ENCODE peak calls at places on chromosomes 7 and 10, in four cellular contexts. One of them, this sample, is unnamed.

GRCh38 chr10:120555436-120556163 is 98.6 kb downstream of the PLPP4 start:
- DNase-seq in body of pancreas: no peak
- DNase-seq in breast epithelium: no peak
- DNase-seq in A549: no peak
- DNase-seq in this sample: no peak

GRCh38 chr10:74891048-74891447 is 64.6 kb downstream of the KAT6B start:
- DNase-seq in A549: no peak
- DNase-seq in body of pancreas: peak; percentile 52
- DNase-seq in breast epithelium: no peak
- DNase-seq in this sample: no peak

GRCh38 chr7:84248267-84248666 is 53.7 kb upstream of the SEMA3A start:
- DNase-seq in breast epithelium: no peak
- DNase-seq in A549: no peak
- DNase-seq in body of pancreas: no peak
- DNase-seq in this sample: no peak

GRCh38 chr10:114244126-114244525 is 5.1 kb downstream of the VWA2 start:
- DNase-seq in body of pancreas: no peak
- DNase-seq in breast epithelium: no peak
- DNase-seq in A549: no peak
- DNase-seq in this sample: no peak

GRCh38 chr10:49646256-49646870 is 32.5 kb downstream of the CHAT start:
- DNase-seq in breast epithelium: no peak
- DNase-seq in body of pancreas: no peak
- DNase-seq in A549: no peak
- DNase-seq in this sample: no peak

GRCh38 chr7:136513744-136514143 is 354.7 kb upstream of the CHRM2 start:
- DNase-seq in A549: no peak
- DNase-seq in body of pancreas: no peak
- DNase-seq in breast epithelium: no peak
- DNase-seq in this sample: no peak

GRCh38 chr7:137932881-137933269 is 69.0 kb downstream of the CREB3L2 start:
- DNase-seq in body of pancreas: no peak
- DNase-seq in A549: no peak
- DNase-seq in breast epithelium: no peak
- DNase-seq in this sample: no peak

GRCh38 chr10:122786269-122786668 is 59.4 kb downstream of the CUZD1 start:
- DNase-seq in breast epithelium: no peak
- DNase-seq in body of pancreas: no peak
- DNase-seq in A549: peak; percentile 21
- DNase-seq in this sample: peak; percentile 22

GRCh38 chr10:43304687-43305333 is 37.9 kb upstream of the RASGEF1A start:
- DNase-seq in A549: peak; percentile 46
- DNase-seq in body of pancreas: peak; percentile 66
- DNase-seq in breast epithelium: peak; percentile 29
- DNase-seq in this sample: no peak

GRCh38 chr7:27165655-27166474 is 528 bp upstream of the HOXA9 start:
- DNase-seq in body of pancreas: no peak
- DNase-seq in breast epithelium: no peak
- DNase-seq in A549: no peak
- DNase-seq in this sample: no peak

GRCh38 chr7:52540041-52540440 is 495.4 kb upstream of the POM121L12 start:
- DNase-seq in breast epithelium: no peak
- DNase-seq in body of pancreas: no peak
- DNase-seq in A549: no peak
- DNase-seq in this sample: no peak

GRCh38 chr7:64729089-64729848 is 63.3 kb downstream of the ZNF107 start:
- DNase-seq in body of pancreas: no peak
- DNase-seq in A549: no peak
- DNase-seq in breast epithelium: no peak
- DNase-seq in this sample: no peak

GRCh38 chr7:78185149-78185745 is 386.7 kb downstream of the PHTF2 start:
- DNase-seq in breast epithelium: no peak
- DNase-seq in A549: no peak
- DNase-seq in body of pancreas: no peak
- DNase-seq in this sample: no peak

GRCh38 chr10:114031113-114031512 is 12.6 kb upstream of the ADRB1 start:
- DNase-seq in breast epithelium: no peak
- DNase-seq in A549: no peak
- DNase-seq in body of pancreas: no peak
- DNase-seq in this sample: no peak

GRCh38 chr7:17774248-17774647 is 166.0 kb downstream of the SNX13 start:
- DNase-seq in breast epithelium: no peak
- DNase-seq in A549: no peak
- DNase-seq in body of pancreas: no peak
- DNase-seq in this sample: no peak

GRCh38 chr7:1512781-1513656 is 8.8 kb upstream of the INTS1 start:
- DNase-seq in A549: peak; percentile 91
- DNase-seq in breast epithelium: peak; percentile 96
- DNase-seq in body of pancreas: no peak
- DNase-seq in this sample: peak; percentile 78

GRCh38 chr7:2626498-2627117 is 5.2 kb upstream of the TTYH3 start:
- DNase-seq in breast epithelium: peak; percentile 48
- DNase-seq in body of pancreas: no peak
- DNase-seq in A549: no peak
- DNase-seq in this sample: no peak

GRCh38 chr7:1940402-1940786 is 270.3 kb downstream of the ELFN1 start:
- DNase-seq in breast epithelium: peak; percentile 35
- DNase-seq in A549: no peak
- DNase-seq in body of pancreas: no peak
- DNase-seq in this sample: peak; percentile 51

GRCh38 chr7:35329026-35329425 is 75.1 kb upstream of the TBX20 start:
- DNase-seq in breast epithelium: no peak
- DNase-seq in body of pancreas: no peak
- DNase-seq in A549: no peak
- DNase-seq in this sample: no peak

GRCh38 chr10:30052062-30052461 is 7.3 kb downstream of the JCAD start:
- DNase-seq in breast epithelium: no peak
- DNase-seq in A549: peak; percentile 39
- DNase-seq in body of pancreas: no peak
- DNase-seq in this sample: no peak

GRCh38 chr10:89518108-89518507 is 17.3 kb downstream of the SLC16A12 start:
- DNase-seq in A549: no peak
- DNase-seq in breast epithelium: no peak
- DNase-seq in body of pancreas: peak; percentile 54
- DNase-seq in this sample: no peak

GRCh38 chr10:75712241-75712880 is 280.9 kb downstream of the LRMDA start:
- DNase-seq in A549: no peak
- DNase-seq in body of pancreas: no peak
- DNase-seq in breast epithelium: no peak
- DNase-seq in this sample: no peak

GRCh38 chr7:152733286-152733934 is 26.1 kb upstream of the ACTR3B start:
- DNase-seq in breast epithelium: no peak
- DNase-seq in body of pancreas: no peak
- DNase-seq in A549: no peak
- DNase-seq in this sample: no peak

GRCh38 chr10:9634466-9634865 is 1383.2 kb upstream of the CELF2 start:
- DNase-seq in breast epithelium: no peak
- DNase-seq in body of pancreas: no peak
- DNase-seq in A549: no peak
- DNase-seq in this sample: no peak

GRCh38 chr10:112915590-112916572 is 34.2 kb upstream of the TCF7L2 start:
- DNase-seq in body of pancreas: peak; percentile 20
- DNase-seq in breast epithelium: no peak
- DNase-seq in A549: peak; percentile 89
- DNase-seq in this sample: no peak

GRCh38 chr7:28685291-28685659 is 272.9 kb downstream of the TRIL start:
- DNase-seq in body of pancreas: peak; percentile 21
- DNase-seq in A549: no peak
- DNase-seq in breast epithelium: peak; percentile 68
- DNase-seq in this sample: no peak

GRCh38 chr10:343231-344215 is 208.3 kb downstream of the ZMYND11 start:
- DNase-seq in body of pancreas: no peak
- DNase-seq in A549: no peak
- DNase-seq in breast epithelium: no peak
- DNase-seq in this sample: no peak

GRCh38 chr7:116804459-116804858 is 57.9 kb upstream of the CAPZA2 start:
- DNase-seq in body of pancreas: no peak
- DNase-seq in breast epithelium: no peak
- DNase-seq in A549: no peak
- DNase-seq in this sample: no peak

GRCh38 chr7:116807011-116807560 is 55.3 kb upstream of the CAPZA2 start:
- DNase-seq in breast epithelium: no peak
- DNase-seq in body of pancreas: no peak
- DNase-seq in A549: no peak
- DNase-seq in this sample: no peak

GRCh38 chr7:116806046-116806944 is 56.1 kb upstream of the CAPZA2 start:
- DNase-seq in body of pancreas: no peak
- DNase-seq in A549: no peak
- DNase-seq in breast epithelium: no peak
- DNase-seq in this sample: no peak

GRCh38 chr7:116802784-116803183 is 59.6 kb upstream of the CAPZA2 start:
- DNase-seq in A549: peak; percentile 51
- DNase-seq in breast epithelium: no peak
- DNase-seq in body of pancreas: peak; percentile 53
- DNase-seq in this sample: peak; percentile 47

GRCh38 chr7:116805100-116805544 is 57.3 kb upstream of the CAPZA2 start:
- DNase-seq in breast epithelium: no peak
- DNase-seq in A549: no peak
- DNase-seq in body of pancreas: no peak
- DNase-seq in this sample: no peak
- TF ChIP-seq POLR2A in breast epithelium: no peak
- TF ChIP-seq POLR2A in A549: no peak
- TF ChIP-seq POLR2A in body of pancreas: no peak
- TF ChIP-seq POLR2A in this sample: no peak

DNA sequence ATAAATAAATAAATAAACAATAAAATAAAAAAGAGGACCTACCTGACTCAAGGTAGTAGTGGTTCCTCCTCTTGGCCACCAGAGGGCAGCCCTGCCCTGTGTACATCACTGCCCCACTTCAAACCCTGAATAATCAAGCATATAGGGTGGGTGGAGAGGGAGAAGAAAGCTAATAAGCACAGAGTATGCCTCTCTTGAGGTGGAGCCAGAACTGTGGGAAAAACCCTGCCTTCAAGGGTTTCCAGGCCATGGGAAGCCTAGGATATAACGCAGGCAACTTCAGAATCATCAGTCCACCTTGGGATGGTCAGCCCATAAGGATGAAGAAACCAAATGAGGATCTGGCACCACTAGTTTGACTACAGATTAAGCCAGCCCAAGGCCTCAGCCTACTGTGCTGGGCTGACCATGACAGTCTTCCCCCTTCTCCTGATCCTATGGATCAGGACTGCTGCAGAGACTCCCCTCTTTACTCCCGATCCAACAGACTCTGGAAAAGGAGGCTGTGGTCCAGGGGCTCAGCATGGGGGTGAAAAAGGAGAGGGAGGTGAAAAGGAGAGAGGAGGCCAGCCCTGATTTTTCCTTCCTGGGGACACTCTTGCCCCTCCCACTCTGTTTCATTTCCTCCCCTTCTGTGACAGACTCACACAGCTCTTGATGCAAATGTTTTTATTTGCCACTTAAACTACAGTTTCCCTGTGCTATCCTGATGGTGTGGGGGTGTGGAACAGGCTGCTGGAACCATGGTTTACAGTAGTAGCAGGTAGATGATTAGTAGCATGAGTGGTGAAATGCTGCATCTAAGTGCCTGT is 10.1 kb downstream of the AVPI1 start:
- DNase-seq in body of pancreas: peak; percentile 43
- DNase-seq in breast epithelium: no peak
- DNase-seq in A549: peak; percentile 83
- DNase-seq in this sample: peak; percentile 82
- TF ChIP-seq POLR2A in body of pancreas: no peak
- TF ChIP-seq POLR2A in breast epithelium: no peak
- TF ChIP-seq POLR2A in A549: no peak
- TF ChIP-seq POLR2A in this sample: peak; percentile 32

GRCh38 chr10:68832596-68832995 is 5.3 kb downstream of the STOX1 start:
- DNase-seq in body of pancreas: no peak
- DNase-seq in breast epithelium: no peak
- DNase-seq in A549: no peak
- DNase-seq in this sample: no peak

GRCh38 chr10:68831961-68832455 is 4.7 kb downstream of the STOX1 start:
- DNase-seq in A549: no peak
- DNase-seq in breast epithelium: no peak
- DNase-seq in body of pancreas: no peak
- DNase-seq in this sample: no peak

GRCh38 chr10:68837626-68838322 is 10.4 kb downstream of the STOX1 start:
- DNase-seq in body of pancreas: no peak
- DNase-seq in A549: no peak
- DNase-seq in breast epithelium: no peak
- DNase-seq in this sample: no peak
- TF ChIP-seq POLR2A in body of pancreas: no peak
- TF ChIP-seq POLR2A in A549: no peak
- TF ChIP-seq POLR2A in breast epithelium: no peak
- TF ChIP-seq POLR2A in this sample: no peak

GRCh38 chr7:4775281-4776159 is at the start of gene AP5Z1:
- DNase-seq in breast epithelium: peak; percentile 96
- DNase-seq in body of pancreas: peak; percentile 95
- DNase-seq in A549: peak; percentile 99
- DNase-seq in this sample: peak; percentile 98

GRCh38 chr7:4774804-4775280 is 581 bp upstream of the AP5Z1 start:
- DNase-seq in body of pancreas: peak; percentile 48
- DNase-seq in A549: peak; percentile 69
- DNase-seq in breast epithelium: peak; percentile 40
- DNase-seq in this sample: no peak

GRCh38 chr7:4772306-4772705 is 3.1 kb upstream of the AP5Z1 start:
- DNase-seq in breast epithelium: no peak
- DNase-seq in body of pancreas: no peak
- DNase-seq in A549: no peak
- DNase-seq in this sample: no peak

GRCh38 chr7:4776160-4776623 is 769 bp downstream of the AP5Z1 start:
- DNase-seq in body of pancreas: no peak
- DNase-seq in breast epithelium: no peak
- DNase-seq in A549: no peak
- DNase-seq in this sample: no peak

DNA sequence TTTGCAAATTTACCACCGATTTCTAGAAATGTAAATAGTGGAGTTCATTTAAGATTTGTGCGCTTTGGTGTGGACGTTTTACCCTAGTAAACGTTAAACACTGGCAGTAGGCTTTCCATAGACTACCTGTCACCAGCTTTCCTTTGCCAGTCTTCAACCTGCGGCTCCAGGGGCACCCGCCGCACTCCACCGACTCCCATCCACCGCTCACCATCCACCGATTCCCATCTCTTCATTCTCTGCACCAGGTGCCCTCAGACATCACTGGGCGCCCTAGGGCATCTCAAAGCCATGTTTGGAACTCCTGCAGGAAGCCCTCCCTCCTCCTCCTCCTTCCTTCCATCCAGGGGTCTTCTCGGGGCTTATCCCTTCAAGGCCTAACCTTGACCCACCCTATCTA is 1.4 kb upstream of the AP5Z1 start:
- DNase-seq in breast epithelium: no peak
- DNase-seq in body of pancreas: no peak
- DNase-seq in A549: no peak
- DNase-seq in this sample: no peak
- TF ChIP-seq POLR2A in breast epithelium: no peak
- TF ChIP-seq POLR2A in body of pancreas: no peak
- TF ChIP-seq POLR2A in A549: no peak
- TF ChIP-seq POLR2A in this sample: no peak

This sample was measured in erythroblast.